ENCODE peak calls at places on chromosomes 1 and 21, in seven cellular contexts. C is fibroblast of the aortic adventitia, L is pancreas, K is heart right ventricle, P is fibroblast of lung, I is GM06990, S is uterus. X is an unnamed sample.
A peak's percentile ranks its signal among the peaks of the same experiment; 100 is the strongest.

GRCh38 chr1:3759800-3760199 is 7.5 kb downstream of the CCDC27 start:
- DNase-seq in C (no peak), L (no peak), K (no peak), P (no peak), I (no peak), S (no peak), X (no peak)

GRCh38 chr1:24535021-24535424 is 20.9 kb upstream of the NCMAP start:
- DNase-seq in C (no peak), L (no peak), K (no peak), P (no peak), I (peak; percentile 64), S (no peak), X (no peak)

GRCh38 chr1:185935360-185935759 is 201.2 kb downstream of the HMCN1 start:
- DNase-seq in C (no peak), L (no peak), K (no peak), P (no peak), I (no peak), S (no peak), X (no peak)

GRCh38 chr1:180786633-180787032 is 126.1 kb upstream of the KIAA1614 start:
- DNase-seq in C (no peak), L (no peak), K (no peak), P (no peak), I (no peak), S (no peak), X (no peak)

GRCh38 chr1:67468066-67468718 is 38.0 kb upstream of the SERBP1 start:
- DNase-seq in C (no peak), L (no peak), K (no peak), P (peak; percentile 8), I (no peak), S (no peak), X (no peak)

GRCh38 chr1:162674018-162674608 is 41.8 kb downstream of the DDR2 start:
- DNase-seq in C (peak; percentile 61), L (no peak), K (no peak), P (peak; percentile 66), I (no peak), S (no peak), X (no peak)

GRCh38 chr1:101247404-101248287 is 10.8 kb downstream of the S1PR1 start:
- DNase-seq in C (no peak), L (no peak), K (no peak), P (no peak), I (peak; percentile 78), S (no peak), X (no peak)

GRCh38 chr1:109788695-109789521 is 25.2 kb upstream of the EPS8L3 start:
- DNase-seq in C (no peak), L (peak; percentile 8), K (no peak), P (no peak), I (no peak), S (peak; percentile 13), X (no peak)

GRCh38 chr1:109397451-109398342 is at the start of gene SORT1:
- DNase-seq in C (peak; percentile 52), L (peak; percentile 84), K (peak; percentile 90), P (peak; percentile 90), I (peak; percentile 56), S (peak; percentile 79), X (peak; percentile 92)

GRCh38 chr21:41745971-41746743 is 20.7 kb downstream of the RIPK4 start:
- DNase-seq in C (no peak), L (no peak), K (no peak), P (no peak), I (no peak), S (no peak), X (no peak)
- TF ChIP-seq CTCF in C (no peak), L (no peak), K (no peak), P (no peak), I (no peak), S (no peak), X (no peak)

GRCh38 chr1:175984057-175984812 is 222.9 kb downstream of the COP1 start:
- DNase-seq in C (no peak), L (no peak), K (no peak), P (no peak), I (no peak), S (no peak), X (no peak)

GRCh38 chr1:175984813-175985212 is 222.3 kb downstream of the COP1 start:
- DNase-seq in C (no peak), L (no peak), K (no peak), P (no peak), I (no peak), S (no peak), X (no peak)

GRCh38 chr1:175978926-175979325 is 228.2 kb downstream of the COP1 start:
- DNase-seq in C (no peak), L (no peak), K (no peak), P (peak; percentile 17), I (no peak), S (no peak), X (no peak)

GRCh38 chr1:175978476-175978875 is 228.6 kb downstream of the COP1 start:
- DNase-seq in C (peak; percentile 19), L (no peak), K (no peak), P (peak; percentile 34), I (no peak), S (no peak), X (peak; percentile 24)

DNA sequence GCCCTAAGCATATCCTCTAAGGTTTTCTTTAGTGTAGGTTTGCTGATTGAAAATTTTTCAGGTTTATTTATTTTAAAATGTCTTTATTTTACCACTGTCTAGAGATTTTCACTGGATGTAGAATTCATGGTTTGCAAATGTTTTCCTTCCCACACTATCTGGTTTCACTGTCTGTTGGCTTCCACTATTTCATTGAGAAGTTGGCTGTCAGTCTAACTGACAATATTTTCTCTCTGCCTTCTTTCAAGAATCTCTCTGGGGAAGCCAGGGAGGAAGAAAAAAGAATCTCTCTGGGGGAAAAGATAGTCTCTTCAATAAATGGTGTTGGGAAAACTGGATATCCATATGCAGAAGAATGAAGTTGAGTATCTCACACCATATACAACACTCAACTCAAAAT is 226.0 kb downstream of the COP1 start:
- DNase-seq in C (no peak), L (no peak), K (no peak), P (no peak), I (no peak), S (no peak), X (no peak)
- H3K4me3 ChIP-seq in C (no peak overlapping the region), L (no peak overlapping the region), K (no peak overlapping the region), P (no peak overlapping the region), I (no peak overlapping the region), S (no peak overlapping the region), X (no peak overlapping the region)

GRCh38 chr1:25616080-25616931 is at the start of gene MAN1C1:
- DNase-seq in C (peak; percentile 61), L (peak; percentile 86), K (peak; percentile 90), P (peak; percentile 71), I (peak; percentile 85), S (peak; percentile 87), X (peak; percentile 62)
- TF ChIP-seq CTCF in C (peak; percentile 29), L (peak; percentile 26), K (peak; percentile 18), P (peak; percentile 25), I (peak; percentile 39), S (peak; percentile 63), X (peak; percentile 37)

DNA sequence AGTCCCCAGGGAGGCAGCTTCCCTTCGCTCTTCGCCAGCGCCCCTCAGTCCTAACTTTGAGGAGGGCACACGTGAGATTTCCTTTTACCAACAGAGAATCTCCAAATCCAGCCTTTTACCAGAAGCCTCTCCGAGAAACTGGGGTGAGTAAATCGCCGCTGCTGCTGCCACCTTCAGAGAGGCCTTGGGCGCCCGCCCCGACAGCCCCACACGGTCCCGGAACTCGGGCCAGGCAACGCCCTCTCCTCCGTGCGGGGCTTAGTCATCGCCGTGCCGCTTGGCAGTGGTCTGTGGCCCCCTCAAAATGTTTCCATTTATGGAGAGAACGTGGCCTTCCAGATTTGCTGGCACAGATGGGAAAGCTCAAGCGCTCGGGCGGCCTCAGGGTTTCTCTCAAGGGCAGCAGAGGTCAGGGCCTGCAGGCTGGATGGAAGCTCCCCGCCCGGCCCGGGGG is 41.4 kb upstream of the COL6A2 start:
- DNase-seq in C (peak; percentile 84), L (no peak), K (peak; percentile 63), P (peak; percentile 93), I (no peak), S (peak; percentile 97), X (peak; percentile 82)
- H3K4me3 ChIP-seq in C (no peak overlapping the region), L (no peak overlapping the region), K (no peak overlapping the region), P (no peak overlapping the region), I (no peak overlapping the region), S (no peak overlapping the region), X (no peak overlapping the region)

GRCh38 chr1:204127597-204128242 is 24.1 kb downstream of the ETNK2 start:
- DNase-seq in C (peak; percentile 86), L (peak; percentile 53), K (peak; percentile 60), P (peak; percentile 65), I (no peak), S (peak; percentile 74), X (peak; percentile 71)
- TF ChIP-seq CTCF in C (peak; percentile 97), L (peak; percentile 91), K (peak; percentile 86), P (peak; percentile 98), I (peak; percentile 73), S (peak; percentile 98), X (peak; percentile 99)

GRCh38 chr1:229884765-229885164 is 182.3 kb upstream of the GALNT2 start:
- DNase-seq in C (no peak), L (peak; percentile 91), K (no peak), P (no peak), I (no peak), S (no peak), X (no peak)
- H3K4me3 ChIP-seq in C (no peak overlapping the region), L (no peak overlapping the region), K (no peak overlapping the region), P (no peak overlapping the region), I (no peak overlapping the region), S (no peak overlapping the region), X (no peak overlapping the region)